ENCODE peak calls at places on chromosomes 13 and 19, in four cellular contexts. J is lower lobe of right lung, A is testis, O is A673. Y is an unnamed sample.
A peak's percentile ranks its signal among the peaks of the same experiment; 100 is the strongest.

GRCh38 chr19:12825259-12826131 is 8.9 kb downstream of the RTBDN start:
- DNase-seq in J (no peak), A (no peak), O (peak; percentile 75), Y (no peak)

GRCh38 chr19:29860492-29860891 is 48.7 kb downstream of the CCNE1 start:
- DNase-seq in J (no peak), O (peak; percentile 28), A (no peak), Y (no peak)

GRCh38 chr13:76832258-76832988 is 53.8 kb downstream of the KCTD12 start:
- DNase-seq in J (no peak), A (no peak), O (no peak), Y (no peak)

GRCh38 chr19:39190768-39191167 is 6.0 kb upstream of the NCCRP1 start:
- DNase-seq in J (no peak), A (no peak), O (no peak), Y (no peak)

GRCh38 chr19:33388231-33388816 is 14.8 kb downstream of the CEBPG start:
- DNase-seq in A (no peak), O (no peak), J (no peak), Y (peak; percentile 65)

GRCh38 chr13:97535619-97536018 is 101.7 kb downstream of the RAP2A start:
- DNase-seq in O (no peak), J (no peak), A (no peak), Y (no peak)

GRCh38 chr19:58511353-58512208 is at the start of gene SLC27A5:
- DNase-seq in A (no peak), J (no peak), O (no peak), Y (no peak)

GRCh38 chr19:48992571-48993174 is 436 bp downstream of the GYS1 start:
- DNase-seq in J (no peak), O (no peak), A (peak; percentile 25), Y (peak; percentile 78)

GRCh38 chr13:71144883-71145282 is 722.1 kb downstream of the DACH1 start:
- DNase-seq in J (no peak), A (no peak), O (no peak), Y (no peak)

GRCh38 chr19:40144151-40144550 is 47.1 kb upstream of the MAP3K10 start:
- DNase-seq in O (peak; percentile 65), A (no peak), J (no peak), Y (no peak)

GRCh38 chr13:35283856-35284255 is 192.6 kb downstream of the MAB21L1 start:
- DNase-seq in O (no peak), A (no peak), J (no peak), Y (no peak)

GRCh38 chr19:3125900-3126524 is 9.8 kb upstream of the GNA15 start:
- DNase-seq in O (peak; percentile 52), J (peak; percentile 76), A (no peak), Y (peak; percentile 79)

GRCh38 chr13:75766636-75767035 is 130.5 kb downstream of the LMO7 start:
- DNase-seq in A (no peak), J (no peak), O (peak; percentile 80), Y (no peak)

GRCh38 chr19:10789876-10790275 is 46.1 kb downstream of the TMED1 start:
- DNase-seq in A (no peak), J (no peak), O (no peak), Y (no peak)

GRCh38 chr19:48190288-48191284 is 20.1 kb downstream of the ZSWIM9 start:
- DNase-seq in A (peak; percentile 75), O (peak; percentile 98), J (no peak), Y (no peak)

GRCh38 chr19:43311256-43311655 is 41.9 kb upstream of the PSG9 start:
- DNase-seq in O (no peak), J (no peak), A (no peak), Y (no peak)

GRCh38 chr13:41976491-41976890 is 15.6 kb upstream of the VWA8 start:
- DNase-seq in A (no peak), O (peak; percentile 21), J (no peak), Y (no peak)

GRCh38 chr13:86907116-86907515 is 764.1 kb upstream of the SLITRK5 start:
- DNase-seq in A (no peak), O (no peak), J (no peak), Y (no peak)

GRCh38 chr19:33189453-33189852 is 4.7 kb upstream of the LRP3 start:
- DNase-seq in J (no peak), O (no peak), A (no peak), Y (no peak)

GRCh38 chr13:109152311-109152820 is 523.0 kb downstream of the MYO16 start:
- DNase-seq in A (no peak), J (no peak), O (peak; percentile 81), Y (no peak)

GRCh38 chr19:2081873-2082810 is 14.0 kb downstream of the MOB3A start:
- DNase-seq in A (no peak), O (no peak), J (peak; percentile 85), Y (no peak)

GRCh38 chr19:1324792-1325567 is 39.3 kb downstream of the EFNA2 start:
- DNase-seq in O (peak; percentile 76), J (peak; percentile 56), A (peak; percentile 90), Y (no peak)

GRCh38 chr19:41917676-41918075 is 10.6 kb downstream of the ERFL start:
- DNase-seq in O (no peak), A (no peak), J (peak; percentile 34), Y (no peak)

GRCh38 chr19:18741566-18742121 is 49.5 kb downstream of the COMP start:
- DNase-seq in A (peak; percentile 46), O (no peak), J (peak; percentile 91), Y (peak; percentile 94)

GRCh38 chr19:41324231-41324702 is 14.3 kb downstream of the CCDC97 start:
- DNase-seq in J (no peak), A (no peak), O (no peak), Y (no peak)

GRCh38 chr13:97367427-97367826 is 66.5 kb upstream of the RAP2A start:
- DNase-seq in A (no peak), O (no peak), J (no peak), Y (no peak)

GRCh38 chr13:99320693-99321481 is 13.7 kb upstream of the GPR183 start:
- DNase-seq in A (no peak), O (peak; percentile 34), J (no peak), Y (no peak)

GRCh38 chr13:98751397-98752110 is 918 bp downstream of the SLC15A1 start:
- DNase-seq in O (peak; percentile 12), J (no peak), A (no peak), Y (no peak)

GRCh38 chr19:10835754-10836477 is at the start of gene TMED1:
- DNase-seq in A (peak; percentile 100), O (peak; percentile 100), J (peak; percentile 100), Y (peak; percentile 99)

GRCh38 chr19:4597975-4598671 is 38.6 kb upstream of the SEMA6B start:
- DNase-seq in A (peak; percentile 44), O (peak; percentile 81), J (peak; percentile 49), Y (no peak)

GRCh38 chr19:53892981-53893325 is 11.0 kb downstream of the PRKCG start:
- DNase-seq in O (peak; percentile 47), J (no peak), A (no peak), Y (no peak)

GRCh38 chr13:39347926-39348901 is 254.8 kb downstream of the LHFPL6 start:
- DNase-seq in A (no peak), O (peak; percentile 72), J (no peak), Y (no peak)
- H3K4me1 ChIP-seq in A (peaks cover 5% of the 10 kb centered on the region), O (peaks cover 46% of the 10 kb centered on the region), J (peaks cover 12% of the 10 kb centered on the region), Y (peaks cover 9% of the 10 kb centered on the region)

DNA sequence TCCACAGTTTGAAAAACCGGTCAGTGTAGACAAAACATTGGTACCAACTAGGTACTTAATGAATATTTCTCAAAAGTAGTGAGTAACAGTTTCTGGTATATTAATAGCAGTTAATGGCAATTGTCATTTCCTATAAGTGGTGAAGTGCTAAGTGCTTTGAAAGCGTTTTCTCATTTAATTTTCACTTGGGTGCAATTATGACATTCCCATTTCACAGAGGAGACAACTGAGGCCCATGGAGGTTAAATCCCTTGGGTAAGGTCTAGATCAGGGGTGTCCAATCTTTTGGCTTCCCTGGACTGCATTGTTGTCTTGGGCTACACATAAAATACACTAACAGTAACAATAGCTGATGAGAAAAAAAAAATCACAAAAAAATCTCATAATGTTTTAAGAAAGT is 687 bp upstream of the SYT3 start:
- DNase-seq in J (no peak), O (no peak), A (no peak), Y (no peak)
- H3K4me3 ChIP-seq in J (no peak overlapping the region), O (no peak overlapping the region), A (no peak overlapping the region), Y (no peak overlapping the region)

DNA sequence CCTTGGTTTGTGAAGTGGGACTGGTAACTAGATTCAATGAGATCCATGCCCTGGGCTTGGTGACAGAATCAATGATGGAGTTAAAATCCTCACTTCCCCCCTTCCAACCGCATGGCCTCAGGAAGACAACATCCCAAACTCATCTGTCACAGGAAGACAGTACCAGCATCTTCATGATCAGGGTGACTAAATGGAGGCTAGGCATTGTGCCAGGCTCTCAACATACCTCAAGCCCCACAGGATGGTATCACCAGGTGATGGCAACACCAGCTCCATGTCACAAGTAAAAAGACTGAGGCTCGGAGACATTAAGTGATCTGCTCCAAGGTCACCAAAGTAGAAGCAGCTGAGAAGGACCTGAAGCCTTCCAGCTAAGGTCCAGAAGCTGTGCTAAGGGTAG is 14.2 kb downstream of the MED26 start:
- DNase-seq in O (no peak), J (no peak), A (no peak), Y (no peak)
- H3K27ac ChIP-seq in O (no peak overlapping the region), J (no peak overlapping the region), A (no peak overlapping the region), Y (no peak overlapping the region)

GRCh38 chr13:50911937-50912624 is 2.5 kb downstream of the RNASEH2B start:
- DNase-seq in J (peak; percentile 91), O (peak; percentile 89), A (peak; percentile 92), Y (peak; percentile 92)
- H3K4me1 ChIP-seq in J (peaks cover 55% of the 10 kb centered on the region), O (peaks cover 18% of the 10 kb centered on the region), A (peaks cover 25% of the 10 kb centered on the region), Y (peaks cover 49% of the 10 kb centered on the region)

DNA sequence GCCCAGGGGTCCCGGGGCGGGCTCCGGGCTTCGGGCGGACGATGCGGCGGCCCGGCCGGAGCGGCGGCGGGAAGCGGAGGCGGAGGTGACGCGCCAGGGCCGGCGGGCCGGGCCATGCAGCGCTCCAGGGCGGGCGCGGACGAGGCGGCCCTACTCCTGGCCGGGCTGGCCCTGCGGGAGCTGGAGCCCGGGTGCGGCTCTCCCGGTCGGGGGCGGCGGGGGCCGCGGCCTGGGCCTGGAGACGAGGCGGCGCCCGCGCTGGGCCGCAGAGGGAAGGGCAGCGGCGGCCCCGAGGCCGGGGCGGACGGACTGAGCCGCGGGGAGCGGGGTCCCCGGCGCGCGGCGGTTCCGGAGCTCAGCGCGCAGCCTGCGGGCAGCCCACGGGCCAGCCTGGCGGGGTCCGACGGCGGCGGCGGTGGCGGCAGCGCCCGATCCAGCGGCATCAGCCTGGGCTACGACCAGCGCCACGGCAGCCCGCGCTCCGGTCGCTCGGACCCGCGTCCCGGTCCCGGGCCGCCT is 362 bp downstream of the WTIP start:
- DNase-seq in O (no peak), J (no peak), A (no peak), Y (peak; percentile 71)
- H3K4me3 ChIP-seq in O (peak overlapping the region; percentile 61), J (peak overlapping the region; percentile 70), A (peak overlapping the region; percentile 62), Y (peak overlapping the region; percentile 60)

GRCh38 chr13:79749985-79750551 is 269.1 kb downstream of the NDFIP2 start:
- DNase-seq in O (peak; percentile 97), A (peak; percentile 86), J (peak; percentile 63), Y (no peak)
- H3K27ac ChIP-seq in O (peak overlapping the region; percentile 78), A (no peak overlapping the region), J (peak overlapping the region; percentile 52), Y (no peak overlapping the region)